ENCODE peak calls at places on chromosome 12, in eight cellular contexts. L, D, F, E, J, G, U and S are unnamed samples.
A peak's percentile ranks its signal among the peaks of the same experiment; 100 is the strongest.

GRCh38 chr12:80862606-80863005 is 75.1 kb downstream of the LIN7A start:
- DNase-seq in L (no peak), D (no peak), F (no peak), E (no peak), J (peak; percentile 57), G (no peak), U (peak; percentile 61), S (no peak)

GRCh38 chr12:104686196-104686595 is 229.4 kb downstream of the CHST11 start:
- DNase-seq in L (no peak), D (no peak), F (no peak), E (no peak), J (peak; percentile 67), G (no peak), U (peak; percentile 41), S (peak; percentile 40)

GRCh38 chr12:123022205-123022604 is 41.7 kb downstream of the ARL6IP4 start:
- DNase-seq in L (peak; percentile 12), D (no peak), F (no peak), E (no peak), J (no peak), G (no peak), U (no peak), S (no peak)

GRCh38 chr12:130879212-130879686 is 7.4 kb downstream of the RAN start:
- DNase-seq in L (no peak), D (peak; percentile 69), F (no peak), E (no peak), J (no peak), G (no peak), U (no peak), S (no peak)

GRCh38 chr12:93377252-93377542 is 528 bp upstream of the NUDT4 start:
- DNase-seq in L (no peak), D (no peak), F (no peak), E (no peak), J (no peak), G (no peak), U (no peak), S (no peak)

GRCh38 chr12:127328867-127329266 is 938.1 kb upstream of the TMEM132C start:
- DNase-seq in L (no peak), D (no peak), F (no peak), E (no peak), J (no peak), G (no peak), U (no peak), S (no peak)

GRCh38 chr12:24975425-24975824 is 26.5 kb upstream of the BCAT1 start:
- DNase-seq in L (no peak), D (no peak), F (no peak), E (no peak), J (no peak), G (no peak), U (no peak), S (no peak)

GRCh38 chr12:121989266-121989950 is 32.3 kb upstream of the BCL7A start:
- DNase-seq in L (no peak), D (no peak), F (no peak), E (no peak), J (no peak), G (no peak), U (no peak), S (no peak)

GRCh38 chr12:25903603-25904245 is 54.8 kb upstream of the RASSF8 start:
- DNase-seq in L (no peak), D (no peak), F (no peak), E (no peak), J (peak; percentile 16), G (no peak), U (no peak), S (no peak)

GRCh38 chr12:3002636-3003035 is 43.4 kb downstream of the TEAD4 start:
- DNase-seq in L (no peak), D (no peak), F (no peak), E (no peak), J (no peak), G (no peak), U (no peak), S (peak; percentile 73)

GRCh38 chr12:92927436-92928116 is 1.5 kb downstream of the EEA1 start:
- DNase-seq in L (no peak), D (no peak), F (no peak), E (no peak), J (peak; percentile 81), G (no peak), U (peak; percentile 77), S (peak; percentile 76)

GRCh38 chr12:77925536-77926108 is 94.9 kb downstream of the NAV3 start:
- DNase-seq in L (peak; percentile 78), D (peak; percentile 45), F (peak; percentile 95), E (peak; percentile 55), J (peak; percentile 96), G (peak; percentile 59), U (peak; percentile 92), S (peak; percentile 90)

GRCh38 chr12:66539451-66539850 is 139.4 kb downstream of the GRIP1 start:
- DNase-seq in L (no peak), D (no peak), F (no peak), E (no peak), J (no peak), G (no peak), U (no peak), S (no peak)

GRCh38 chr12:13587721-13588389 is 391.3 kb downstream of the EMP1 start:
- DNase-seq in L (no peak), D (no peak), F (no peak), E (no peak), J (no peak), G (no peak), U (no peak), S (no peak)

GRCh38 chr12:115597157-115597712 is 680.3 kb downstream of the MED13L start:
- DNase-seq in L (no peak), D (no peak), F (peak; percentile 16), E (no peak), J (peak; percentile 82), G (no peak), U (peak; percentile 35), S (peak; percentile 34)

GRCh38 chr12:115598827-115599226 is 678.7 kb downstream of the MED13L start:
- DNase-seq in L (peak; percentile 40), D (no peak), F (no peak), E (no peak), J (no peak), G (no peak), U (no peak), S (no peak)

GRCh38 chr12:115599251-115599811 is 678.2 kb downstream of the MED13L start:
- DNase-seq in L (peak; percentile 67), D (no peak), F (no peak), E (no peak), J (no peak), G (no peak), U (no peak), S (no peak)
- TF ChIP-seq CTCF in L (no peak), D (no peak), F (no peak), E (no peak), J (no peak), G (no peak), U (no peak), S (no peak)

DNA sequence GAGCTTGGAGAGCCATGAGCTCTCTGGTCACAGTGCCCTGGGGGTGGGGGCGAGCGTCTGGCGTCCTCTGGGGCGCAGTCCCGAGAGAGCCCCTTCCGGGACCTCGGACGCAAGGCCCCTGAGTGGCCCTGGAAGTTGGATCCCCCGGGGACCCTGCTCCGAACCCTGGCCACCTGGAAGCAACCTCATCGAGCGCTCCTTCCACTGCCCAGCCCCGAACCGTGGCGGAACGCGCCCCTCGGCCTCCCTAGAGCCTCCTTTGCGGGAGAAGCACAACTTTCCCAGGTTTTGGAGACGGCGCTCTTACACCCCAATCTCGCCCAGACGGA is 1.2 kb downstream of the NOS1 start:
- DNase-seq in L (no peak), D (no peak), F (no peak), E (no peak), J (no peak), G (no peak), U (no peak), S (no peak)
- H3K4me3 ChIP-seq in L (peak overlapping the region; percentile 38), D (no peak overlapping the region), F (no peak overlapping the region), E (peak overlapping the region; percentile 7), J (no peak overlapping the region), G (no peak overlapping the region), U (no peak overlapping the region), S (peak overlapping the region; percentile 29)

DNA sequence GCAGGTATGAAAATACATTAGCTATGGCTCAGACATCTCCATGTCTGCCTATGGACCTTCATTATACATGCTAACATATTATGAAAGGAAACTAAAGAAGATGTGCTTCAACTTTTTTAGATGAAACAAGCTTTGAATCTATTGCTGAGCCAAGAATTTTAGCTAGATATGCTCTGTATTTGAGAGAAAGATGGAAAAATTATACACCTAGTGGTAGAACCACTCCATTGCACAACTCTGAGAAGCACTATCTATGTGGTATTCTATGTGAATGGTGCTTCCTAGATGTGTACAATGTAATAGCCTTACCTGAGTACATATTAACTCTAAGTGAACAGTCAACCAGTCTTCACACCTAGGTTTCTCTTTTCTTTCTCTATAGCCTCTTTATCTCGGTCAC is 17.3 kb downstream of the EPYC start:
- DNase-seq in L (no peak), D (no peak), F (no peak), E (no peak), J (no peak), G (no peak), U (no peak), S (no peak)
- TF ChIP-seq CTCF in L (no peak), D (peak; percentile 27), F (peak; percentile 47), E (no peak), J (peak; percentile 18), G (no peak), U (no peak), S (no peak)

DNA sequence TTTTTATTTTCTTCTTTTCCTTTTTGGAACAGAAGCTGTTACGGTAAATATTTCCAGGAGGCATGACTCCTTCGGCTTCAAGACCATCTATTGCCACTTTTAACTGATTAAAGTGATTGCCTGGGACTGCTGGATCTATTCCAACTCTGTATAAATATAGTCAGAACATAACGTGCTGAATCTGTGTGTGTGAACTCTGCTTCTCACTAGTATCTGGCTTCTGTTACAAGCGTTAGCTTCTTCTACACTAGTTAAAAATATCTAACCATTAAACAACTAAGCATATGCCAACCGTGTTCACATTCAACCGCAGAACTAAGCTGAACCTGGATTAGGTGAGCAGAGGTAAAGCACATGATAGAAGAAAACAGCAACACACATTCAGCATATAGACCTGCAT is 49.0 kb downstream of the TMTC1 start:
- DNase-seq in L (no peak), D (no peak), F (no peak), E (no peak), J (no peak), G (no peak), U (no peak), S (no peak)
- H3K4me3 ChIP-seq in L (no peak overlapping the region), D (no peak overlapping the region), F (no peak overlapping the region), E (no peak overlapping the region), J (no peak overlapping the region), G (no peak overlapping the region), U (no peak overlapping the region), S (no peak overlapping the region)

GRCh38 chr12:57127101-57127709 is 1.1 kb upstream of the LRP1 start:
- DNase-seq in L (peak; percentile 74), D (no peak), F (peak; percentile 68), E (peak; percentile 78), J (no peak), G (peak; percentile 77), U (no peak), S (peak; percentile 57)
- TF ChIP-seq CTCF in L (peak; percentile 44), D (peak; percentile 12), F (peak; percentile 38), E (peak; percentile 6), J (no peak), G (no peak), U (peak; percentile 21), S (peak; percentile 29)

GRCh38 chr12:111034911-111035577 is 114.7 kb upstream of the MYL2 start:
- DNase-seq in L (no peak), D (no peak), F (no peak), E (no peak), J (peak; percentile 9), G (no peak), U (no peak), S (peak; percentile 38)
- H3K4me3 ChIP-seq in L (peak overlapping the region; percentile 41), D (no peak overlapping the region), F (no peak overlapping the region), E (no peak overlapping the region), J (no peak overlapping the region), G (no peak overlapping the region), U (no peak overlapping the region), S (peak overlapping the region; percentile 62)